ENCODE peak calls at places on chromosome 15, in nine cellular contexts. S is breast epithelium, A is adrenal gland, V is heart left ventricle, Z is testis, F is spleen, G is upper lobe of left lung, U is suprapubic skin, E is A549. I is an unnamed sample.

GRCh38 chr15:88932271-88932874 is 19.2 kb upstream of the MFGE8 start:
- DNase-seq in Z (no peak), G (no peak), V (peak; percentile 29), F (no peak), E (no peak), A (no peak), S (no peak), U (no peak), I (no peak)

GRCh38 chr15:41603941-41604660 is 45.1 kb downstream of the TYRO3 start:
- DNase-seq in G (peak; percentile 60), V (peak; percentile 59), S (peak; percentile 31), A (peak; percentile 79), Z (peak; percentile 79), E (peak; percentile 76), F (peak; percentile 82), U (peak; percentile 83), I (no peak)

GRCh38 chr15:84982301-84982920 is 755 bp downstream of the PDE8A start:
- DNase-seq in A (peak; percentile 60), S (no peak), F (peak; percentile 90), V (peak; percentile 59), G (peak; percentile 54), U (no peak), Z (peak; percentile 52), E (peak; percentile 59), I (no peak)

GRCh38 chr15:64355559-64356442 is at the start of gene CSNK1G1:
- DNase-seq in F (peak; percentile 97), Z (peak; percentile 98), E (peak; percentile 98), S (peak; percentile 91), A (peak; percentile 97), V (peak; percentile 96), U (peak; percentile 96), G (peak; percentile 97), I (peak; percentile 97)

GRCh38 chr15:46450112-46450809 is 815.4 kb downstream of the SQOR start:
- DNase-seq in U (no peak), F (no peak), E (no peak), Z (no peak), G (no peak), V (no peak), A (no peak), S (no peak), I (no peak)

GRCh38 chr15:28123408-28124023 is 24.4 kb upstream of the OCA2 start:
- DNase-seq in A (peak; percentile 80), Z (peak; percentile 87), S (peak; percentile 84), F (no peak), U (peak; percentile 86), G (peak; percentile 76), V (peak; percentile 46), E (peak; percentile 81), I (no peak)

GRCh38 chr15:63014578-63014977 is 28.0 kb upstream of the TPM1 start:
- DNase-seq in V (no peak), U (no peak), A (no peak), F (no peak), Z (no peak), E (no peak), G (no peak), S (no peak), I (no peak)

GRCh38 chr15:19943515-19943914 is 598.1 kb downstream of the GOLGA6L6 start:
- DNase-seq in E (no peak), F (peak; percentile 24), A (no peak), V (no peak), Z (peak; percentile 14), U (no peak), S (no peak), G (no peak), I (no peak)

GRCh38 chr15:73923488-73924164 is 2.6 kb upstream of the LOXL1 start:
- DNase-seq in U (no peak), G (no peak), E (no peak), V (no peak), Z (no peak), A (no peak), S (no peak), F (peak; percentile 68), I (no peak)
- H3K4me1 ChIP-seq in U (peaks cover 74% of the 10 kb centered on the region), G (peaks cover 59% of the 10 kb centered on the region), E (peaks cover 18% of the 10 kb centered on the region), V (peaks cover 82% of the 10 kb centered on the region), Z (peaks cover 41% of the 10 kb centered on the region), A (peaks cover 46% of the 10 kb centered on the region), S (peaks cover 31% of the 10 kb centered on the region), F (peaks cover 16% of the 10 kb centered on the region), I (peaks cover 84% of the 10 kb centered on the region)

GRCh38 chr15:74405823-74406222 is 27.9 kb downstream of the SEMA7A start:
- DNase-seq in A (peak; percentile 52), S (no peak), G (no peak), V (no peak), F (no peak), E (no peak), U (no peak), Z (peak; percentile 44), I (no peak)

GRCh38 chr15:74408815-74409214 is 24.9 kb downstream of the SEMA7A start:
- DNase-seq in U (no peak), G (no peak), A (no peak), S (no peak), Z (no peak), V (no peak), E (no peak), F (no peak), I (no peak)

GRCh38 chr15:74408385-74408784 is 25.4 kb downstream of the SEMA7A start:
- DNase-seq in U (no peak), V (no peak), A (no peak), Z (no peak), S (no peak), F (no peak), E (no peak), G (no peak), I (no peak)

GRCh38 chr15:74406517-74406916 is 27.2 kb downstream of the SEMA7A start:
- DNase-seq in E (no peak), Z (no peak), A (no peak), U (no peak), F (no peak), G (no peak), V (no peak), S (no peak), I (no peak)

GRCh38 chr15:74406992-74407705 is 26.6 kb downstream of the SEMA7A start:
- DNase-seq in A (no peak), U (no peak), V (no peak), F (no peak), E (peak; percentile 21), G (no peak), Z (peak; percentile 88), S (no peak), I (no peak)
- TF ChIP-seq POLR2A in A (no peak), U (no peak), V (no peak), F (no peak), E (no peak), G (no peak), Z (no peak), S (no peak), I (no peak)

GRCh38 chr15:60646595-60646994 is 167.7 kb upstream of the ICE2 start:
- DNase-seq in U (no peak), A (no peak), Z (no peak), V (no peak), S (no peak), G (no peak), E (no peak), F (no peak), I (no peak)
- H3K4me1 ChIP-seq in U (peaks cover 19% of the 10 kb centered on the region), A (peaks cover 29% of the 10 kb centered on the region), Z (peaks cover 18% of the 10 kb centered on the region), V (peaks cover 9% of the 10 kb centered on the region), S (no peaks in the 10 kb centered on the region), G (peaks cover 9% of the 10 kb centered on the region), E (no peaks in the 10 kb centered on the region), F (peaks cover 5% of the 10 kb centered on the region), I (peaks cover 5% of the 10 kb centered on the region)

DNA sequence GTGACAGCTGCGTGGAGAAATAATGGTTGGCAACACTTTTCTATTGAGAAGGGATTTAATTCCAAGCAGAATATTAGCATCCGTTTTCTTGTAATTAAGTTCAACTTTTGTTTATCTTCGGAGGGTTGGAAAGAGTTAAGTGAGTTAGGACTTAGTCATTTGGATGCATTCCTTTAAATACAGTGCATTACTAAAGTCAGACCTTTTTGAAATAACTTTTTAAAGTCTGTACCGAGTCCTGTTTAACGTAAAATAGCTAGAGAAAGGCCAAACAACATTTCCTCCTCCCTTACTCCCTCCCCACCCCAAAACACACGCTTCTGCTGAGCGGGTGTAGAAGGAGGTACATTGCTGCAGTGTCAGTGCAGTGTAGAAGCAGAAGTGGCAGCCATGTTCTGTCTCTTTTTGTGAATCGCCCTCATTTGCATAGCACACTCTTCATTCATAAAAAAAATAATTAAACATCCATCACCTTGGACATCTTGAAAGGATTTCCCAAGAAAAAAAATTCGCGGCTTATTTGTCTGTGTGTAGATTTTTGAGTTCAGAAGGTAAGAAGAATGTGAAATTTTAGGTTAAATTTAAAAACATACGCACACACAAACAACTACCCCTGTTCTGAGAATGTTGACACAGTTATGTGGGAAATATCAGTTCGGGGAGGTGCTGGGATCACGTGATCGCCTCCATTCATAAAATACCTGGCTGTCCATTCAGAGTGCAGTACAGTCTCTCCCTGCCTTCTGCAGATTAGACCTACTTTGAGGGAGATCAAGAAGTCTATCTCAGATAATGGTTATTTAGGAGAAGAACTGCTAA is 1.6 kb downstream of the SPRED1 start:
- DNase-seq in U (no peak), A (peak; percentile 45), E (peak; percentile 60), F (peak; percentile 73), S (peak; percentile 60), V (peak; percentile 29), G (peak; percentile 78), Z (peak; percentile 81), I (no peak)
- TF ChIP-seq POLR2A in U (no peak), A (no peak), E (no peak), F (no peak), S (no peak), V (no peak), G (no peak), Z (no peak), I (no peak)

GRCh38 chr15:101128696-101129095 is 123.2 kb downstream of the CHSY1 start:
- DNase-seq in F (peak; percentile 69), Z (no peak), U (no peak), A (no peak), V (no peak), G (no peak), S (no peak), E (no peak), I (no peak)
- H3K4me1 ChIP-seq in F (peaks cover 27% of the 10 kb centered on the region), Z (peaks cover 16% of the 10 kb centered on the region), U (peaks cover 22% of the 10 kb centered on the region), A (peaks cover 16% of the 10 kb centered on the region), V (peaks cover 59% of the 10 kb centered on the region), G (peaks cover 23% of the 10 kb centered on the region), S (no peaks in the 10 kb centered on the region), E (no peaks in the 10 kb centered on the region), I (peaks cover 29% of the 10 kb centered on the region)

GRCh38 chr15:34876640-34877039 is 81.3 kb upstream of the ACTC1 start:
- DNase-seq in U (no peak), E (no peak), G (no peak), A (no peak), F (no peak), Z (no peak), S (no peak), V (no peak), I (no peak)
- TF ChIP-seq POLR2A in U (no peak), E (no peak), G (no peak), A (no peak), F (no peak), Z (no peak), S (no peak), V (no peak), I (no peak)